ENCODE peak calls at places on chromosome 12, in ten cellular contexts. One of them, this sample, is unnamed.

GRCh38 chr12:75881910-75882309 is 149.7 kb downstream of the PHLDA1 start:
- DNase-seq in OCI-LY7: no peak
- DNase-seq in HepG2: no peak
- DNase-seq in neural progenitor cell: no peak
- DNase-seq in endothelial cell of umbilical vein: peak; percentile 19
- DNase-seq in GM23248: no peak
- DNase-seq in GM23338: no peak
- DNase-seq in A549: no peak
- DNase-seq in DND-41: no peak
- DNase-seq in mesenchymal stem cell: no peak
- DNase-seq in this sample: no peak

GRCh38 chr12:105057174-105057573 is 27.1 kb downstream of the ALDH1L2 start:
- DNase-seq in OCI-LY7: no peak
- DNase-seq in HepG2: no peak
- DNase-seq in neural progenitor cell: no peak
- DNase-seq in endothelial cell of umbilical vein: no peak
- DNase-seq in GM23248: peak; percentile 28
- DNase-seq in GM23338: no peak
- DNase-seq in A549: no peak
- DNase-seq in DND-41: no peak
- DNase-seq in mesenchymal stem cell: no peak
- DNase-seq in this sample: no peak

GRCh38 chr12:2934371-2934770 is 24.8 kb upstream of the TEAD4 start:
- DNase-seq in OCI-LY7: no peak
- DNase-seq in HepG2: no peak
- DNase-seq in neural progenitor cell: no peak
- DNase-seq in endothelial cell of umbilical vein: no peak
- DNase-seq in GM23248: no peak
- DNase-seq in GM23338: no peak
- DNase-seq in A549: no peak
- DNase-seq in DND-41: no peak
- DNase-seq in mesenchymal stem cell: no peak
- DNase-seq in this sample: no peak

GRCh38 chr12:8709124-8709830 is 11.5 kb downstream of the RIMKLB start:
- DNase-seq in OCI-LY7: no peak
- DNase-seq in HepG2: no peak
- DNase-seq in neural progenitor cell: no peak
- DNase-seq in endothelial cell of umbilical vein: peak; percentile 60
- DNase-seq in GM23248: peak; percentile 42
- DNase-seq in GM23338: no peak
- DNase-seq in A549: no peak
- DNase-seq in DND-41: no peak
- DNase-seq in mesenchymal stem cell: peak; percentile 38
- DNase-seq in this sample: no peak

GRCh38 chr12:16297521-16297920 is 20.0 kb upstream of the SLC15A5 start:
- DNase-seq in OCI-LY7: no peak
- DNase-seq in HepG2: no peak
- DNase-seq in neural progenitor cell: no peak
- DNase-seq in endothelial cell of umbilical vein: no peak
- DNase-seq in GM23248: peak; percentile 10
- DNase-seq in GM23338: no peak
- DNase-seq in A549: no peak
- DNase-seq in DND-41: no peak
- DNase-seq in mesenchymal stem cell: no peak
- DNase-seq in this sample: no peak

GRCh38 chr12:30026621-30027234 is 243.0 kb upstream of the TMTC1 start:
- DNase-seq in OCI-LY7: no peak
- DNase-seq in HepG2: no peak
- DNase-seq in neural progenitor cell: no peak
- DNase-seq in endothelial cell of umbilical vein: peak; percentile 95
- DNase-seq in GM23248: peak; percentile 52
- DNase-seq in GM23338: no peak
- DNase-seq in A549: no peak
- DNase-seq in DND-41: no peak
- DNase-seq in mesenchymal stem cell: peak; percentile 79
- DNase-seq in this sample: no peak

GRCh38 chr12:107660861-107661415 is 24.7 kb upstream of the PWP1 start:
- DNase-seq in OCI-LY7: no peak
- DNase-seq in HepG2: no peak
- DNase-seq in neural progenitor cell: no peak
- DNase-seq in endothelial cell of umbilical vein: no peak
- DNase-seq in GM23248: no peak
- DNase-seq in GM23338: peak; percentile 58
- DNase-seq in A549: no peak
- DNase-seq in DND-41: no peak
- DNase-seq in mesenchymal stem cell: no peak
- DNase-seq in this sample: no peak

GRCh38 chr12:103956515-103957027 is 9.1 kb upstream of the TDG start:
- DNase-seq in OCI-LY7: no peak
- DNase-seq in HepG2: peak; percentile 11
- DNase-seq in neural progenitor cell: no peak
- DNase-seq in endothelial cell of umbilical vein: no peak
- DNase-seq in GM23248: no peak
- DNase-seq in GM23338: no peak
- DNase-seq in A549: no peak
- DNase-seq in DND-41: no peak
- DNase-seq in mesenchymal stem cell: no peak
- DNase-seq in this sample: no peak

GRCh38 chr12:120231316-120232011 is 30.6 kb upstream of the RPLP0 start:
- DNase-seq in OCI-LY7: peak; percentile 30
- DNase-seq in HepG2: peak; percentile 53
- DNase-seq in neural progenitor cell: no peak
- DNase-seq in endothelial cell of umbilical vein: peak; percentile 93
- DNase-seq in GM23248: peak; percentile 97
- DNase-seq in GM23338: peak; percentile 87
- DNase-seq in A549: peak; percentile 94
- DNase-seq in DND-41: peak; percentile 76
- DNase-seq in mesenchymal stem cell: peak; percentile 97
- DNase-seq in this sample: peak; percentile 78

GRCh38 chr12:68771223-68771925 is 25.4 kb downstream of the SLC35E3 start:
- DNase-seq in OCI-LY7: no peak
- DNase-seq in HepG2: no peak
- DNase-seq in neural progenitor cell: no peak
- DNase-seq in endothelial cell of umbilical vein: no peak
- DNase-seq in GM23248: no peak
- DNase-seq in GM23338: no peak
- DNase-seq in A549: no peak
- DNase-seq in DND-41: no peak
- DNase-seq in mesenchymal stem cell: no peak
- DNase-seq in this sample: no peak

DNA sequence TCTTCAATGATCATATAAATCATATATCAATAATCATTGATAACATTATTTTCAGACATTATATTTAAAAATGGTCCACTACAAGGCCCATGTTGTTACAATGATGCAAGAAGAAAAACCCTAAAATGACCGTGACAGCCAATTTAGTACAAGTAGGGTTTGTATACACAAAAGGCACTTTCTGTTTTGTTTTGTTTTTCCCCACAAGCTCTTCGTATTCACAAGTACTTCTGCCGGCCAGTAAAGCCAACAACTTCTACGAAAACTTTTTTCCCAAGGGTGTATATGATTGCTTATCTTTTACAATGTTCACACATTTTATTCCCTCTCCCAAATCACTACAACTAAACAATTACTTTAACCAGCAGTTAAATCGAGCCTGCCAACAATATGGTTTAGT is 9.6 kb downstream of the PTPRB start:
- DNase-seq in OCI-LY7: no peak
- DNase-seq in HepG2: no peak
- DNase-seq in neural progenitor cell: no peak
- DNase-seq in endothelial cell of umbilical vein: no peak
- DNase-seq in GM23248: no peak
- DNase-seq in GM23338: no peak
- DNase-seq in A549: no peak
- DNase-seq in DND-41: no peak
- DNase-seq in mesenchymal stem cell: peak; percentile 26
- DNase-seq in this sample: no peak
- H3K4me2 ChIP-seq in OCI-LY7: no peak overlapping the region
- H3K4me2 ChIP-seq in HepG2: no peak overlapping the region
- H3K4me2 ChIP-seq in neural progenitor cell: no peak overlapping the region
- H3K4me2 ChIP-seq in endothelial cell of umbilical vein: peak overlapping the region; percentile 68
- H3K4me2 ChIP-seq in GM23248: no peak overlapping the region
- H3K4me2 ChIP-seq in GM23338: no peak overlapping the region
- H3K4me2 ChIP-seq in A549: no peak overlapping the region
- H3K4me2 ChIP-seq in DND-41: no peak overlapping the region
- H3K4me2 ChIP-seq in mesenchymal stem cell: no peak overlapping the region
- H3K4me2 ChIP-seq in this sample: no peak overlapping the region

GRCh38 chr12:19683178-19683927 is 244.1 kb downstream of the AEBP2 start:
- DNase-seq in OCI-LY7: no peak
- DNase-seq in HepG2: peak; percentile 3
- DNase-seq in neural progenitor cell: no peak
- DNase-seq in endothelial cell of umbilical vein: peak; percentile 99
- DNase-seq in GM23248: peak; percentile 33
- DNase-seq in GM23338: no peak
- DNase-seq in A549: peak; percentile 33
- DNase-seq in DND-41: no peak
- DNase-seq in mesenchymal stem cell: peak; percentile 82
- DNase-seq in this sample: no peak
- H3K4me2 ChIP-seq in OCI-LY7: no peak overlapping the region
- H3K4me2 ChIP-seq in HepG2: no peak overlapping the region
- H3K4me2 ChIP-seq in neural progenitor cell: no peak overlapping the region
- H3K4me2 ChIP-seq in endothelial cell of umbilical vein: peak overlapping the region; percentile 52
- H3K4me2 ChIP-seq in GM23248: no peak overlapping the region
- H3K4me2 ChIP-seq in GM23338: no peak overlapping the region
- H3K4me2 ChIP-seq in A549: peak overlapping the region; percentile 77
- H3K4me2 ChIP-seq in DND-41: no peak overlapping the region
- H3K4me2 ChIP-seq in mesenchymal stem cell: no peak overlapping the region
- H3K4me2 ChIP-seq in this sample: no peak overlapping the region

GRCh38 chr12:43112101-43112661 is 439.8 kb downstream of the ADAMTS20 start:
- DNase-seq in OCI-LY7: no peak
- DNase-seq in HepG2: no peak
- DNase-seq in neural progenitor cell: no peak
- DNase-seq in endothelial cell of umbilical vein: no peak
- DNase-seq in GM23248: no peak
- DNase-seq in GM23338: no peak
- DNase-seq in A549: no peak
- DNase-seq in DND-41: no peak
- DNase-seq in mesenchymal stem cell: peak; percentile 16
- DNase-seq in this sample: peak; percentile 21

GRCh38 chr12:43111608-43112007 is 440.4 kb downstream of the ADAMTS20 start:
- DNase-seq in OCI-LY7: no peak
- DNase-seq in HepG2: no peak
- DNase-seq in neural progenitor cell: no peak
- DNase-seq in endothelial cell of umbilical vein: no peak
- DNase-seq in GM23248: no peak
- DNase-seq in GM23338: no peak
- DNase-seq in A549: no peak
- DNase-seq in DND-41: no peak
- DNase-seq in mesenchymal stem cell: no peak
- DNase-seq in this sample: peak; percentile 8

GRCh38 chr12:43113616-43114015 is 438.4 kb downstream of the ADAMTS20 start:
- DNase-seq in OCI-LY7: no peak
- DNase-seq in HepG2: no peak
- DNase-seq in neural progenitor cell: no peak
- DNase-seq in endothelial cell of umbilical vein: no peak
- DNase-seq in GM23248: no peak
- DNase-seq in GM23338: no peak
- DNase-seq in A549: no peak
- DNase-seq in DND-41: no peak
- DNase-seq in mesenchymal stem cell: no peak
- DNase-seq in this sample: no peak

GRCh38 chr12:43114316-43114715 is 437.7 kb downstream of the ADAMTS20 start:
- DNase-seq in OCI-LY7: no peak
- DNase-seq in HepG2: no peak
- DNase-seq in neural progenitor cell: no peak
- DNase-seq in endothelial cell of umbilical vein: no peak
- DNase-seq in GM23248: no peak
- DNase-seq in GM23338: no peak
- DNase-seq in A549: no peak
- DNase-seq in DND-41: no peak
- DNase-seq in mesenchymal stem cell: no peak
- DNase-seq in this sample: no peak

GRCh38 chr12:43113153-43113552 is 438.9 kb downstream of the ADAMTS20 start:
- DNase-seq in OCI-LY7: no peak
- DNase-seq in HepG2: no peak
- DNase-seq in neural progenitor cell: no peak
- DNase-seq in endothelial cell of umbilical vein: no peak
- DNase-seq in GM23248: peak; percentile 84
- DNase-seq in GM23338: peak; percentile 31
- DNase-seq in A549: no peak
- DNase-seq in DND-41: no peak
- DNase-seq in mesenchymal stem cell: peak; percentile 24
- DNase-seq in this sample: peak; percentile 30
- H3K4me2 ChIP-seq in OCI-LY7: no peak overlapping the region
- H3K4me2 ChIP-seq in HepG2: no peak overlapping the region
- H3K4me2 ChIP-seq in neural progenitor cell: no peak overlapping the region
- H3K4me2 ChIP-seq in endothelial cell of umbilical vein: no peak overlapping the region
- H3K4me2 ChIP-seq in GM23248: peak overlapping the region; percentile 33
- H3K4me2 ChIP-seq in GM23338: no peak overlapping the region
- H3K4me2 ChIP-seq in A549: no peak overlapping the region
- H3K4me2 ChIP-seq in DND-41: no peak overlapping the region
- H3K4me2 ChIP-seq in mesenchymal stem cell: no peak overlapping the region
- H3K4me2 ChIP-seq in this sample: no peak overlapping the region

DNA sequence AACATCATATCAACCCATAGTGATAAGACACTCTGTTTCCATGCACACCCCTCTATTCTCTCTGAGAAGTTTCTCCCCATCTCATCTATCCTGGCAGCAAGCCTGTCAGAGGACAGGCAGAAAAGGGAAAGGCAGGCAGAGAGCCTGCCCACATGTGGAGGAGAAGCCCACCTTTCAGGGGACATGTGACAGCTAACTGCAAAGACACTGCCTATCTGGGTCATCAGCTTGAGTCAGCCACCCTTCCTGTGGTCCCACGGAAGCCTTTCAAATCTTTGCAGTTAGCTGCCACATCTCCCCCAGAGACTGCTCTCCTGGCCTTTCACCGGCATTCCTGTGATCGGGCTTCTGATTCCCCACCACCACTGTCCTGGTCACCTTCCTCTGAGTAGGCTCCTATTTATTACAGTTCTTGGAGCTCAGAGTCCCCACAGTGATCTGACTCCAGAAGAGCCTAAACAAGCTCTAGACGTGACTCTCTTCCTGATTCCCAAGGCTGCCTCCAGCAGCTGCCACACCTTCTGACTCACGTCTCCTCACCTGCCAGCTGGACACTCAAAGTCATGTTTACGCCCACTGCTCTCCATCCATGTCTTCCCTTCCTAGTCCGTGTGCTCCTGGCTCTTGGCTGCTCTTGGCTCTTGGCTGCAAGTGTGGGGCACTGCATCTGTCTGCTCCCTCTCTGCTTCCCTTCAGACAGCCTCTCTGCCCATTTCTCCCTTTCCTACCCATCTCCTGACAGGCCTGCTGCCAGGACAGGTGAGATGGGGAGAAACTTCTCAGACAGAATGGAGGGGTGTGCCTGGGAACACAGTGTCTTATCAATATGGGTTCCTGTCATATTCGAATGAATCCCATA is 7.5 kb upstream of the KRT1 start:
- DNase-seq in OCI-LY7: no peak
- DNase-seq in HepG2: no peak
- DNase-seq in neural progenitor cell: no peak
- DNase-seq in endothelial cell of umbilical vein: no peak
- DNase-seq in GM23248: no peak
- DNase-seq in GM23338: no peak
- DNase-seq in A549: no peak
- DNase-seq in DND-41: no peak
- DNase-seq in mesenchymal stem cell: no peak
- DNase-seq in this sample: peak; percentile 46
- H3K4me2 ChIP-seq in OCI-LY7: no peak overlapping the region
- H3K4me2 ChIP-seq in HepG2: no peak overlapping the region
- H3K4me2 ChIP-seq in neural progenitor cell: no peak overlapping the region
- H3K4me2 ChIP-seq in endothelial cell of umbilical vein: no peak overlapping the region
- H3K4me2 ChIP-seq in GM23248: no peak overlapping the region
- H3K4me2 ChIP-seq in GM23338: no peak overlapping the region
- H3K4me2 ChIP-seq in A549: no peak overlapping the region
- H3K4me2 ChIP-seq in DND-41: no peak overlapping the region
- H3K4me2 ChIP-seq in mesenchymal stem cell: no peak overlapping the region
- H3K4me2 ChIP-seq in this sample: no peak overlapping the region

GRCh38 chr12:1562813-1563412 is 31.5 kb downstream of the FBXL14 start:
- DNase-seq in OCI-LY7: no peak
- DNase-seq in HepG2: no peak
- DNase-seq in neural progenitor cell: no peak
- DNase-seq in endothelial cell of umbilical vein: peak; percentile 25
- DNase-seq in GM23248: no peak
- DNase-seq in GM23338: no peak
- DNase-seq in A549: no peak
- DNase-seq in DND-41: no peak
- DNase-seq in mesenchymal stem cell: no peak
- DNase-seq in this sample: no peak
- H3K4me2 ChIP-seq in OCI-LY7: no peak overlapping the region
- H3K4me2 ChIP-seq in HepG2: no peak overlapping the region
- H3K4me2 ChIP-seq in neural progenitor cell: no peak overlapping the region
- H3K4me2 ChIP-seq in endothelial cell of umbilical vein: no peak overlapping the region
- H3K4me2 ChIP-seq in GM23248: no peak overlapping the region
- H3K4me2 ChIP-seq in GM23338: no peak overlapping the region
- H3K4me2 ChIP-seq in A549: no peak overlapping the region
- H3K4me2 ChIP-seq in DND-41: no peak overlapping the region
- H3K4me2 ChIP-seq in mesenchymal stem cell: no peak overlapping the region
- H3K4me2 ChIP-seq in this sample: no peak overlapping the region